ENCODE peak calls at places on chromosomes 5 and 9, in four cellular contexts. One of them, this sample, is unnamed.

GRCh38 chr5:97842687-97843086 is 659.6 kb upstream of the RIOK2 start:
- DNase-seq in effector CD4-positive, alpha-beta T cell: no peak
- DNase-seq in astrocyte of the spinal cord: no peak
- DNase-seq in activated naive CD4-positive, alpha-beta T cell treated with anti-CD3 and anti-CD28 coated beads for 36 hours: no peak
- DNase-seq in this sample: no peak

GRCh38 chr9:120783611-120784047 is 9.6 kb downstream of the FBXW2 start:
- DNase-seq in effector CD4-positive, alpha-beta T cell: no peak
- DNase-seq in astrocyte of the spinal cord: no peak
- DNase-seq in activated naive CD4-positive, alpha-beta T cell treated with anti-CD3 and anti-CD28 coated beads for 36 hours: no peak
- DNase-seq in this sample: no peak

GRCh38 chr9:80208662-80209061 is 636.9 kb downstream of the TLE4 start:
- DNase-seq in effector CD4-positive, alpha-beta T cell: no peak
- DNase-seq in astrocyte of the spinal cord: no peak
- DNase-seq in activated naive CD4-positive, alpha-beta T cell treated with anti-CD3 and anti-CD28 coated beads for 36 hours: no peak
- DNase-seq in this sample: no peak

GRCh38 chr5:79032031-79032711 is 37.3 kb downstream of the DMGDH start:
- DNase-seq in effector CD4-positive, alpha-beta T cell: no peak
- DNase-seq in astrocyte of the spinal cord: no peak
- DNase-seq in activated naive CD4-positive, alpha-beta T cell treated with anti-CD3 and anti-CD28 coated beads for 36 hours: no peak
- DNase-seq in this sample: no peak

GRCh38 chr5:148765061-148765460 is 61.4 kb upstream of the ADRB2 start:
- DNase-seq in effector CD4-positive, alpha-beta T cell: no peak
- DNase-seq in astrocyte of the spinal cord: no peak
- DNase-seq in activated naive CD4-positive, alpha-beta T cell treated with anti-CD3 and anti-CD28 coated beads for 36 hours: no peak
- DNase-seq in this sample: no peak

GRCh38 chr9:100600511-100601079 is 22.7 kb downstream of the CAVIN4 start:
- DNase-seq in effector CD4-positive, alpha-beta T cell: no peak
- DNase-seq in astrocyte of the spinal cord: no peak
- DNase-seq in activated naive CD4-positive, alpha-beta T cell treated with anti-CD3 and anti-CD28 coated beads for 36 hours: no peak
- DNase-seq in this sample: peak; percentile 23

GRCh38 chr5:90477073-90477472 is 2.4 kb downstream of the POLR3G start:
- DNase-seq in effector CD4-positive, alpha-beta T cell: no peak
- DNase-seq in astrocyte of the spinal cord: peak; percentile 15
- DNase-seq in activated naive CD4-positive, alpha-beta T cell treated with anti-CD3 and anti-CD28 coated beads for 36 hours: peak; percentile 4
- DNase-seq in this sample: no peak

GRCh38 chr5:1907616-1908015 is 24.9 kb upstream of the IRX4 start:
- DNase-seq in effector CD4-positive, alpha-beta T cell: no peak
- DNase-seq in astrocyte of the spinal cord: no peak
- DNase-seq in activated naive CD4-positive, alpha-beta T cell treated with anti-CD3 and anti-CD28 coated beads for 36 hours: no peak
- DNase-seq in this sample: no peak

GRCh38 chr5:133938039-133938821 is 30.2 kb downstream of the C5orf15 start:
- DNase-seq in effector CD4-positive, alpha-beta T cell: no peak
- DNase-seq in astrocyte of the spinal cord: no peak
- DNase-seq in activated naive CD4-positive, alpha-beta T cell treated with anti-CD3 and anti-CD28 coated beads for 36 hours: no peak
- DNase-seq in this sample: no peak